ENCODE peak calls at places on chromosomes 2 and 18, in four cellular contexts. T, B, V and D are unnamed samples.
A peak's percentile ranks its signal among the peaks of the same experiment; 100 is the strongest.

GRCh38 chr18:48053881-48054586 is 123.6 kb upstream of the SMAD2 start:
- DNase-seq in V (no peak), T (peak; percentile 29), B (no peak), D (no peak)

GRCh38 chr2:151782378-151783132 is 45.7 kb downstream of the ARL5A start:
- DNase-seq in B (peak; percentile 10), T (no peak), V (no peak), D (no peak)

GRCh38 chr2:229675569-229675968 is 38.8 kb downstream of the DNER start:
- DNase-seq in B (no peak), V (no peak), T (no peak), D (no peak)

GRCh38 chr18:48802543-48803428 is 148.0 kb downstream of the SMAD7 start:
- DNase-seq in V (no peak), B (no peak), T (peak; percentile 48), D (no peak)

GRCh38 chr2:188449992-188450391 is 158.3 kb downstream of the GULP1 start:
- DNase-seq in B (no peak), T (no peak), V (no peak), D (no peak)

GRCh38 chr18:45169610-45170009 is 445.7 kb upstream of the SLC14A2 start:
- DNase-seq in T (no peak), V (no peak), B (no peak), D (no peak)

GRCh38 chr2:204691911-204692510 is 146.7 kb downstream of the PARD3B start:
- DNase-seq in V (peak; percentile 71), T (no peak), B (peak; percentile 34), D (peak; percentile 63)

GRCh38 chr2:74007120-74007519 is 22.4 kb downstream of the TET3 start:
- DNase-seq in B (no peak), V (no peak), T (no peak), D (no peak)

GRCh38 chr2:213089438-213089837 is 62.0 kb downstream of the IKZF2 start:
- DNase-seq in B (no peak), V (no peak), T (no peak), D (no peak)

GRCh38 chr2:172888704-172889103 is 153.1 kb downstream of the RAPGEF4 start:
- DNase-seq in B (no peak), T (no peak), V (no peak), D (no peak)

GRCh38 chr2:12416600-12416999 is 300.1 kb upstream of the TRIB2 start:
- DNase-seq in T (peak; percentile 77), B (peak; percentile 45), V (no peak), D (peak; percentile 12)

GRCh38 chr2:130836501-130837174 is at the start of gene ARHGEF4:
- DNase-seq in V (no peak), B (peak; percentile 13), T (peak; percentile 82), D (peak; percentile 87)

GRCh38 chr18:42348722-42349121 is 393.7 kb downstream of the PIK3C3 start:
- DNase-seq in V (no peak), T (no peak), B (no peak), D (no peak)

GRCh38 chr2:10486601-10487079 is 38.5 kb upstream of the ODC1 start:
- DNase-seq in V (no peak), B (no peak), T (no peak), D (peak; percentile 39)
- H3K27me3 ChIP-seq in V (no peaks in the 10 kb centered on the region), B (peaks cover 10% of the 10 kb centered on the region), T (no peaks in the 10 kb centered on the region), D (peaks cover 29% of the 10 kb centered on the region)

GRCh38 chr2:70796247-70796646 is 5.8 kb upstream of the FIGLA start:
- DNase-seq in T (no peak), B (no peak), V (no peak), D (no peak)
- H3K27me3 ChIP-seq in T (peaks cover 24% of the 10 kb centered on the region), B (peaks cover 21% of the 10 kb centered on the region), V (no peaks in the 10 kb centered on the region), D (no peaks in the 10 kb centered on the region)

DNA sequence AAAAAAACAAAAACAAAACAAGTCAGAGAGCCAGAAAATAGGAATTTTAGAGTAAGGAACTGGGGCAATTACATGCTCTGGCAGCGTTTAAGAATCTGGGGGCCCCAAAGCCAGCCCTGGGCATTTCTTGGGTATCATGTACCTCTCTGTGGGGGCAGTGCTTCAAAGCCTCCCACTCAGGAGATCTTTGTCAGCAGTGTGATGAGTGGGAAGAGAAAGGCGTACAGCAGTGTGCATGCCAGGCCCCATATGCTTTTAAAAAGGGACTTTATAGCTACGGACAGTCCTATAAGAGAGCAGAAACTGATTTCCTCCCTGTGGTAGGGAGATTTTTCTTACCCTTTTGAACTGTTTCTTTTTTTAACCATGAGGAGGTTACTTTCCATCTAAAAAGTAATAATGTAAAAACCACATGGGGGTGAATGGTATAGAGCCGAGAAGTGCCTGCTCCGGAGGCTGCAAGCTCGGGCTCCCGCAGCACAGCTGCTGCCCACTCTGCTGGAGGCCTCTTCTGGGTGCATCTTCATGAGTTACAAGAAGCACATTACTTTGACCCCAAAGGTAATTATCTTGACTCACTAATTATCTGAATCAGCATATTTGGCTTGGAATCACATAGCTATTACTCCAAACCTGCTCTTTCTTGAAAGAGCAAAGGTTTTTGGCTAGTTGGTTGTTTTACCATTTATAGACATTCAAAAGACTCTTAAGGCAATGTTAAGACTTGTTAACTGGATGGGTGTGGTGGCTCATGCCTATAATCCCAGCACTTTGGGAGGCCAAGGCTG is 46.4 kb downstream of the PROC start:
- DNase-seq in T (no peak), B (no peak), V (no peak), D (no peak)
- H3K27me3 ChIP-seq in T (no peaks in the 10 kb centered on the region), B (no peaks in the 10 kb centered on the region), V (no peaks in the 10 kb centered on the region), D (no peaks in the 10 kb centered on the region)

GRCh38 chr2:102704531-102704930 is 57.3 kb upstream of the TMEM182 start:
- DNase-seq in T (no peak), B (no peak), V (no peak), D (no peak)
- H3K27me3 ChIP-seq in T (peaks cover 7% of the 10 kb centered on the region), B (peaks cover 3% of the 10 kb centered on the region), V (no peaks in the 10 kb centered on the region), D (peaks cover 16% of the 10 kb centered on the region)

GRCh38 chr2:10882568-10882967 is 29.2 kb upstream of the KCNF1 start:
- DNase-seq in T (no peak), B (no peak), V (no peak), D (no peak)

GRCh38 chr2:10883066-10883465 is 28.7 kb upstream of the KCNF1 start:
- DNase-seq in V (no peak), B (no peak), T (no peak), D (no peak)

GRCh38 chr2:10885479-10885863 is 26.3 kb upstream of the KCNF1 start:
- DNase-seq in B (no peak), T (no peak), V (no peak), D (no peak)

GRCh38 chr2:10883880-10884529 is 27.7 kb upstream of the KCNF1 start:
- DNase-seq in B (no peak), T (no peak), V (no peak), D (no peak)

DNA sequence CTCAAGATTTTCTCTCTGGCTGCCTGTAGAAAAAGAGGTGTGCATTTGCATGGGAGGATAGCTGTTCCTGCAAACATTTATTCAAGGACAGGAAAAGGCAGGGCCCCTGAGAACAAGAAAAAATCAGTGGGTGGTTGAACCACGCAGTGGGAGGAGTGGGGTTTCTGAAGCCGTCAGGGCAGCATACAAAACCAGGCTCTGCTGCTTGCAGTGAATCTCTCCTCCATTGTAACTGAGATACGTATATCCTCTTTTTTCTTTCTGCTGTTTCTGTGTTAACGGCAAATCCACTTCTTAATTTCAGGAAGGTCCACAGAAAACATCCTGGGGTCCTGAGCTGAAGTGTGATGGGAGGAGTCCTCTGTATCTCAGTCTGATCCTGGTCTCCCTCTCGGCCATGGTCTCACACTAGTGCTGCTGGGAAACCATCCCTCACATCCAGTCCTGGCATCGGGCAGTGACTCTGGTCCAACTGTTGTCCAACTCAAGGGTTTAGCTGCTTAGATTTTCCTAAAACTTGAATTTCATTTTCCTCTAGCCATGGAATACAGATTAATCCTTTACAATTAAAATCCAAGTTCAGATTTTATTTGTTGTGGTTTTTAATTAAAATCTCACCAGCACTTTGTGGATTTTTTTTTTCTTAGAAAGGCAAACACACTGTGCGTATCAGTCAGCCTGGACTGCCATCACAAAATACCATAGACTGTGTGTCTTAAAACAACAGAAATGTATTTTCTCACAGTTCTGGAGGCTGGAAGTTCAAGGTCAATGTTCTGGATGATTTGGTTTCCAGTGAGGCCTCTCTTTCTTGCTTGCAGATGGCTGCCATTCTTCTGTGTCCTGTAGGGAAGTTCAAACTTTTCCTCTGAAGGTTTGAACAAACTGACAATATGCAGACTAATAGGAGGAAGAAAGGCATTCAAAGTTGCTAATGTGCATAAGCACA is 26.9 kb upstream of the KCNF1 start:
- DNase-seq in T (no peak), V (no peak), B (no peak), D (no peak)
- H3K27me3 ChIP-seq in T (no peaks in the 10 kb centered on the region), V (no peaks in the 10 kb centered on the region), B (peaks cover 13% of the 10 kb centered on the region), D (no peaks in the 10 kb centered on the region)

GRCh38 chr2:110718990-110719389 is 13.4 kb upstream of the ACOXL start:
- DNase-seq in T (no peak), V (no peak), B (no peak), D (no peak)

GRCh38 chr2:110716959-110717645 is 15.3 kb upstream of the ACOXL start:
- DNase-seq in V (no peak), T (no peak), B (no peak), D (no peak)

GRCh38 chr2:110717734-110718133 is 14.6 kb upstream of the ACOXL start:
- DNase-seq in B (no peak), V (no peak), T (no peak), D (no peak)

GRCh38 chr2:110720547-110720946 is 11.8 kb upstream of the ACOXL start:
- DNase-seq in T (no peak), V (no peak), B (no peak), D (no peak)

DNA sequence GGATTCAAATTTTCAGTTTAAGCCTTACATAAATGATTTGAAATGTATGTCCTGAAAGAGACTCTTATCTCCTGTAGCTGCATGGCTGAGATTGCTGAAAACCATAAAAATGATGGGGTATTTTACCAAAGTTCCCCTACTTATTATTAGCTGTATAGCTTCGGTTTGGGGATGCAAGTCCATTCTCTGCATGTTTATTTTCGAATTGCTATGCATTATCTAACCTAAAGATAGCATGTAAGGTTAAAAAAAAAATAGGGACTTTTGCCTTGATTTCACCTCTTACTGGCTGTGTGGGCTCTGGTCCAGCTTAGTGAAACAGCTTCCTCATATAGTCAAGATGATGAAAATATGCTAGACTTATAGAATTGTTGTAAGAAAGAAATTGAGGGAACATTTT is 14.0 kb upstream of the ACOXL start:
- DNase-seq in T (no peak), B (no peak), V (no peak), D (no peak)
- H3K27me3 ChIP-seq in T (no peaks in the 10 kb centered on the region), B (no peaks in the 10 kb centered on the region), V (no peaks in the 10 kb centered on the region), D (no peaks in the 10 kb centered on the region)

GRCh38 chr2:107266555-107266954 is 380.6 kb upstream of the ST6GAL2 start:
- DNase-seq in T (no peak), B (no peak), V (no peak), D (no peak)
- H3K27me3 ChIP-seq in T (no peaks in the 10 kb centered on the region), B (no peaks in the 10 kb centered on the region), V (no peaks in the 10 kb centered on the region), D (no peaks in the 10 kb centered on the region)